ENCODE peak calls at places on chromosome 19, in four cellular contexts. Z is AG04449, X is heart right ventricle, W is cardiac fibroblast. H is an unnamed sample.

GRCh38 chr19:16345457-16345856 is 20.8 kb downstream of the KLF2 start:
- DNase-seq in Z (no peak), W (no peak), X (no peak), H (no peak)

GRCh38 chr19:6220385-6221191 is 59.2 kb downstream of the MLLT1 start:
- DNase-seq in Z (no peak), W (peak), X (peak), H (no peak)

GRCh38 chr19:11481777-11482383 is 1.0 kb upstream of the ELAVL3 start:
- DNase-seq in Z (peak), W (peak), X (peak), H (no peak)

GRCh38 chr19:48938256-48938655 is 4.8 kb downstream of the DHDH start:
- DNase-seq in X (no peak), Z (no peak), W (no peak), H (no peak)

GRCh38 chr19:6423499-6424189 is 967 bp downstream of the KHSRP start:
- DNase-seq in W (peak), Z (peak), X (no peak), H (peak)

GRCh38 chr19:19461671-19462622 is 53.4 kb downstream of the TSSK6 start:
- DNase-seq in Z (no peak), X (peak), W (peak), H (peak)

GRCh38 chr19:55173717-55174409 is 6.2 kb downstream of the SYT5 start:
- DNase-seq in W (peak), X (peak), Z (no peak), H (peak)

GRCh38 chr19:6828306-6828697 is 55.8 kb downstream of the VAV1 start:
- DNase-seq in Z (no peak), W (no peak), X (no peak), H (peak)

GRCh38 chr19:18848860-18849661 is 17.3 kb downstream of the UPF1 start:
- DNase-seq in Z (no peak), W (peak), X (peak), H (no peak)

GRCh38 chr19:11247391-11247790 is 8.0 kb downstream of the ANGPTL8 start:
- DNase-seq in Z (no peak), X (peak), W (peak), H (no peak)

GRCh38 chr19:17210296-17210695 is 4.9 kb upstream of the USE1 start:
- DNase-seq in W (no peak), Z (no peak), X (no peak), H (no peak)

GRCh38 chr19:28727835-28728159 is 485.2 kb downstream of the UQCRFS1 start:
- DNase-seq in W (no peak), X (no peak), Z (no peak), H (no peak)
- TF ChIP-seq CTCF in W (no peak), X (no peak), Z (no peak), H (no peak)

DNA sequence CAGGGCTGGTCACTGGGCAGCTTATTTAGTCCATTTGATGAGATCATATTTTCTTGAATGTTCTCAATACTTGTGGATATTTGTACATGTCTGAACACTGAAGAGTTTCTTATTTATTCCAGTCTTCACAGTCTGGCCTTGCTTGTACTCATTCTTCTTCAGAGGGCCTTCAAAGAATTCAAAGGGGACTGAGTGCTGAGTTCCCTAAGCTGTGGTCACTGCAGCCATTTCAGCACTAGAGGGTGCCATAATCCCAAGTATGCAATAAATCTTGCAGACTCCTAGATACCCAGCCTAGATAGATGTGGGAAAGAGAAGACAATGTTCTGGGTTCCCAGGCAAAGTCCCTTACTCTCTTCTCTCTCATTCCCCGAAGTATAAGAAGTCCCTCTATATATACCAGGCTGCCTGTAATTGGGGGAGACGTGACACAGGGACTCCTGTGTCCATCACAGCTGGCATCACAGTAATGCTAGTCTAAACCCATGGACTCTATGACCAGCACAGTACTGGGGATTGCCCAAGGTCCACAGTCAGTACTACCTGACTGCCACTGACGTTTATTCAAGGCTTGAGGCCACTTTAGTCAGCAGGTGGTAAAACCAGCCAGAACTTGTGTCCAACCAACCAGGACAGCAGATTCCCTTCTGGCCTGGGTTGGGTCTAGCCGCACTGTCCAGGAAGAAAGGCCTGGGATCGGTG is 8.9 kb upstream of the VN1R1 start:
- DNase-seq in W (peak), X (no peak), Z (no peak), H (peak)
- TF ChIP-seq CTCF in W (peak), X (peak), Z (no peak), H (peak)

DNA sequence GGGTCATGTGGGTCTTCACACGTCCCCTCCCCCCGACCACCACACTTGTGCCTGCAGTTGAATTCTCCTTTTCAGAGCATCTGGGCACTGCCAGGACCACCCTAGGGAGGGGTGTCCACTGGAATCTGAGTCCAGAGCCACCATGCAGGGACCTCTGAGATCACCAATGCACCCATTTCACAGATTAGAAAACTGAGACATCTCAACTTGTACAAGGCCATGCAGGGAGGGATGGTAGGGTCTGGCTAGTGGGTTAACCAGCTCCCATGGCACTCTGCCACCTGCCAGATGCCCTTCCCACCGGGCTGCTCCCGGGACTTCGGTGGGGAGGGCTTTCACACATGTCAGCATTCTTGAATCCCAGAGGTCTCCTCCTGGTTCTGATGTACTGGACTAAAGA is 44.3 kb upstream of the C19orf12 start:
- DNase-seq in X (no peak), W (no peak), Z (no peak), H (no peak)
- TF ChIP-seq CTCF in X (no peak), W (no peak), Z (no peak), H (no peak)

GRCh38 chr19:2307518-2308012 is 389 bp downstream of the LINGO3 start:
- DNase-seq in X (no peak), W (no peak), Z (no peak), H (no peak)

GRCh38 chr19:2308114-2308556 is at the start of gene LINGO3:
- DNase-seq in W (no peak), X (no peak), Z (no peak), H (no peak)

GRCh38 chr19:2305424-2305823 is 2.5 kb downstream of the LINGO3 start:
- DNase-seq in X (no peak), W (no peak), Z (no peak), H (no peak)

GRCh38 chr19:2306971-2307370 is 983 bp downstream of the LINGO3 start:
- DNase-seq in W (no peak), X (no peak), Z (no peak), H (no peak)

GRCh38 chr19:2305974-2306806 is 1.8 kb downstream of the LINGO3 start:
- DNase-seq in W (no peak), Z (no peak), X (no peak), H (no peak)
- TF ChIP-seq CTCF in W (no peak), Z (no peak), X (no peak), H (no peak)

GRCh38 chr19:750640-751423 is at the start of gene MISP:
- DNase-seq in Z (no peak), W (no peak), X (no peak), H (peak)
- TF ChIP-seq CTCF in Z (no peak), W (no peak), X (no peak), H (no peak)

DNA sequence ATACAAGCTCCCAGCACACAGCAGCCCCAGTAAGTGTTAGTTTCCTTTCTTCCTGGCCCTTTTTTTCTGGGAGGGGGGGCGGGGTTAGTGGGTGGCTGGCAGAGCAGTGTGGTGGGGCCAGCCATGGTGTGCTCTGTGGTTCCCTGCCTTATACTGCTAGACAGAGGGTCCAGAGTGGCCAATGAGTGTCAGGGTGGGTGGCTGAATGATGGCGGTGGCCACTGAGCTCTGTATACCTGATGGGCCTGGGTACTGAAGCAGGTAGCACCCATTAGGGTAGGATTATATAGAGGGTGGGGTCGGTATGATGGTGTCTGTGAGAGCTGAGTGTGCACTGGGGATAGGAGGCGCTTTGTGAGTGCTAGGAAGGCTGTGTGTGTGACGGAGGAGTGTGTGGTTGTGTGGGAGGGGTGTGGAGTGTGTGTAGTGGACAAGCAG is 13.8 kb downstream of the CIC start:
- DNase-seq in W (no peak), Z (no peak), X (no peak), H (no peak)
- TF ChIP-seq CTCF in W (no peak), Z (no peak), X (no peak), H (no peak)

GRCh38 chr19:46785980-46786235 is 2.5 kb downstream of the SLC1A5 start:
- DNase-seq in Z (no peak), W (no peak), X (no peak), H (no peak)

GRCh38 chr19:46785054-46785979 is 3.1 kb downstream of the SLC1A5 start:
- DNase-seq in W (peak), Z (no peak), X (no peak), H (peak)

GRCh38 chr19:46787040-46787330 is 1.4 kb downstream of the SLC1A5 start:
- DNase-seq in W (no peak), X (no peak), Z (no peak), H (no peak)

GRCh38 chr19:46787331-46788100 is 878 bp downstream of the SLC1A5 start:
- DNase-seq in X (peak), Z (no peak), W (peak), H (peak)

GRCh38 chr19:46786236-46787039 is 2.0 kb downstream of the SLC1A5 start:
- DNase-seq in X (peak), Z (no peak), W (peak), H (peak)
- TF ChIP-seq CTCF in X (no peak), Z (no peak), W (no peak), H (no peak)

DNA sequence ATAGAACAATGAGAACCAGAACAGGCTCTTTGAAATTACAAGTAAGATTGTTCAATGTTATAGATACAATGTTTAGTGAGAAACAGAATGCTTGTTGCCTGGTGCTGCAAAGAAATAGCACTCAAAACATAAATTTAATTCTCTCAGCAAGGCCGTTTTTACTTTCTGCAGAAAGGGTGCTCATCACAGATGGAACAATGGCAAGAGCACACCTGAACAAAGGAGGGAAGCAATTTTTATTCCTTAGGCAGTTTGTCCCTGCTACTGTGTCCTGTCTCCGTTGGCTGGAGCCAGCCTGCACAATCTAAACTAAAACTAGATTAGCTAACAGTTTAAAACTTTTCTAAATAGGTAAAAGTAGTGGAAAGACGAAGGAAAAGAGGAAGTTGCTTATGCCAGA is 10.4 kb upstream of the ZNF8 start:
- DNase-seq in W (no peak), X (no peak), Z (no peak), H (no peak)
- TF ChIP-seq CTCF in W (no peak), X (no peak), Z (no peak), H (no peak)